ENCODE peak calls at places on chromosomes 12 and 14, in ten cellular contexts. One of them, this sample, is unnamed.

GRCh38 chr12:41777064-41777790 is 367.4 kb downstream of the GXYLT1 start:
- DNase-seq in testis: no peak
- DNase-seq in upper lobe of left lung: no peak
- DNase-seq in omental fat pad: no peak
- DNase-seq in B cell: no peak
- DNase-seq in cardiac fibroblast: no peak
- DNase-seq in fibroblast of pulmonary artery: no peak
- DNase-seq in fibroblast of villous mesenchyme: peak; percentile 4
- DNase-seq in ovary: no peak
- DNase-seq in gastrocnemius medialis: no peak
- DNase-seq in this sample: no peak

GRCh38 chr12:30622509-30622908 is 73.2 kb downstream of the IPO8 start:
- DNase-seq in fibroblast of villous mesenchyme: peak; percentile 47
- DNase-seq in testis: no peak
- DNase-seq in upper lobe of left lung: no peak
- DNase-seq in gastrocnemius medialis: no peak
- DNase-seq in fibroblast of pulmonary artery: peak; percentile 60
- DNase-seq in cardiac fibroblast: peak; percentile 80
- DNase-seq in ovary: no peak
- DNase-seq in omental fat pad: no peak
- DNase-seq in B cell: no peak
- DNase-seq in this sample: peak; percentile 16

GRCh38 chr14:106831322-106831720 is 1304.9 kb downstream of the TMEM121 start:
- DNase-seq in B cell: peak; percentile 60
- DNase-seq in upper lobe of left lung: peak; percentile 28
- DNase-seq in testis: peak; percentile 80
- DNase-seq in fibroblast of pulmonary artery: no peak
- DNase-seq in ovary: no peak
- DNase-seq in fibroblast of villous mesenchyme: no peak
- DNase-seq in cardiac fibroblast: peak; percentile 42
- DNase-seq in omental fat pad: no peak
- DNase-seq in gastrocnemius medialis: no peak
- DNase-seq in this sample: peak; percentile 66

GRCh38 chr14:32588448-32589320 is 259.6 kb downstream of the AKAP6 start:
- DNase-seq in B cell: no peak
- DNase-seq in gastrocnemius medialis: no peak
- DNase-seq in ovary: no peak
- DNase-seq in testis: no peak
- DNase-seq in fibroblast of pulmonary artery: peak; percentile 80
- DNase-seq in fibroblast of villous mesenchyme: peak; percentile 65
- DNase-seq in cardiac fibroblast: peak; percentile 83
- DNase-seq in omental fat pad: no peak
- DNase-seq in upper lobe of left lung: no peak
- DNase-seq in this sample: peak; percentile 39

GRCh38 chr14:91898256-91898843 is 31.0 kb upstream of the TC2N start:
- DNase-seq in testis: no peak
- DNase-seq in B cell: no peak
- DNase-seq in upper lobe of left lung: no peak
- DNase-seq in cardiac fibroblast: peak; percentile 42
- DNase-seq in gastrocnemius medialis: no peak
- DNase-seq in fibroblast of pulmonary artery: peak; percentile 39
- DNase-seq in omental fat pad: no peak
- DNase-seq in ovary: no peak
- DNase-seq in fibroblast of villous mesenchyme: no peak
- DNase-seq in this sample: no peak

GRCh38 chr12:38921025-38921677 is 15.8 kb upstream of the CPNE8 start:
- DNase-seq in gastrocnemius medialis: no peak
- DNase-seq in fibroblast of pulmonary artery: peak; percentile 72
- DNase-seq in fibroblast of villous mesenchyme: peak; percentile 60
- DNase-seq in ovary: no peak
- DNase-seq in omental fat pad: peak; percentile 38
- DNase-seq in upper lobe of left lung: peak; percentile 66
- DNase-seq in cardiac fibroblast: peak; percentile 87
- DNase-seq in B cell: no peak
- DNase-seq in testis: peak; percentile 85
- DNase-seq in this sample: peak; percentile 24

GRCh38 chr12:99959549-99960170 is 25.1 kb downstream of the ANKS1B start:
- DNase-seq in testis: no peak
- DNase-seq in fibroblast of pulmonary artery: peak; percentile 29
- DNase-seq in B cell: no peak
- DNase-seq in gastrocnemius medialis: no peak
- DNase-seq in upper lobe of left lung: no peak
- DNase-seq in fibroblast of villous mesenchyme: peak; percentile 68
- DNase-seq in ovary: no peak
- DNase-seq in cardiac fibroblast: peak; percentile 79
- DNase-seq in omental fat pad: no peak
- DNase-seq in this sample: no peak

GRCh38 chr12:50201987-50202521 is 34.9 kb upstream of the CERS5 start:
- DNase-seq in omental fat pad: no peak
- DNase-seq in fibroblast of pulmonary artery: peak; percentile 79
- DNase-seq in B cell: no peak
- DNase-seq in fibroblast of villous mesenchyme: peak; percentile 90
- DNase-seq in cardiac fibroblast: peak; percentile 94
- DNase-seq in ovary: no peak
- DNase-seq in testis: no peak
- DNase-seq in upper lobe of left lung: peak; percentile 28
- DNase-seq in gastrocnemius medialis: no peak
- DNase-seq in this sample: no peak

GRCh38 chr14:50319293-50319692 is 7.2 kb downstream of the DMAC2L start:
- DNase-seq in B cell: no peak
- DNase-seq in ovary: no peak
- DNase-seq in fibroblast of villous mesenchyme: peak; percentile 45
- DNase-seq in gastrocnemius medialis: no peak
- DNase-seq in fibroblast of pulmonary artery: no peak
- DNase-seq in omental fat pad: no peak
- DNase-seq in upper lobe of left lung: no peak
- DNase-seq in cardiac fibroblast: peak; percentile 70
- DNase-seq in testis: no peak
- DNase-seq in this sample: no peak

GRCh38 chr14:66649515-66649914 is 141.6 kb downstream of the GPHN start:
- DNase-seq in B cell: no peak
- DNase-seq in cardiac fibroblast: no peak
- DNase-seq in testis: no peak
- DNase-seq in upper lobe of left lung: no peak
- DNase-seq in gastrocnemius medialis: no peak
- DNase-seq in ovary: no peak
- DNase-seq in fibroblast of pulmonary artery: no peak
- DNase-seq in omental fat pad: no peak
- DNase-seq in fibroblast of villous mesenchyme: no peak
- DNase-seq in this sample: no peak

GRCh38 chr14:42224053-42224888 is 617.6 kb downstream of the LRFN5 start:
- DNase-seq in fibroblast of villous mesenchyme: peak; percentile 67
- DNase-seq in gastrocnemius medialis: peak; percentile 7
- DNase-seq in B cell: peak; percentile 51
- DNase-seq in ovary: peak; percentile 23
- DNase-seq in cardiac fibroblast: peak; percentile 77
- DNase-seq in testis: peak; percentile 85
- DNase-seq in fibroblast of pulmonary artery: peak; percentile 79
- DNase-seq in omental fat pad: peak; percentile 79
- DNase-seq in upper lobe of left lung: no peak
- DNase-seq in this sample: peak; percentile 24

GRCh38 chr14:101624579-101624978 is 63.3 kb downstream of the DIO3 start:
- DNase-seq in cardiac fibroblast: no peak
- DNase-seq in testis: peak; percentile 33
- DNase-seq in omental fat pad: no peak
- DNase-seq in fibroblast of pulmonary artery: peak; percentile 4
- DNase-seq in upper lobe of left lung: no peak
- DNase-seq in fibroblast of villous mesenchyme: no peak
- DNase-seq in ovary: no peak
- DNase-seq in B cell: no peak
- DNase-seq in gastrocnemius medialis: no peak
- DNase-seq in this sample: no peak

GRCh38 chr14:61695695-61696527 is 598 bp downstream of the HIF1A start:
- DNase-seq in ovary: peak; percentile 71
- DNase-seq in testis: peak; percentile 77
- DNase-seq in fibroblast of villous mesenchyme: peak; percentile 69
- DNase-seq in omental fat pad: peak; percentile 32
- DNase-seq in cardiac fibroblast: peak; percentile 74
- DNase-seq in gastrocnemius medialis: peak; percentile 23
- DNase-seq in B cell: no peak
- DNase-seq in fibroblast of pulmonary artery: peak; percentile 77
- DNase-seq in upper lobe of left lung: peak; percentile 72
- DNase-seq in this sample: peak; percentile 57
- TF ChIP-seq CTCF in ovary: peak; percentile 6
- TF ChIP-seq CTCF in testis: no peak
- TF ChIP-seq CTCF in fibroblast of villous mesenchyme: no peak
- TF ChIP-seq CTCF in omental fat pad: no peak
- TF ChIP-seq CTCF in cardiac fibroblast: no peak
- TF ChIP-seq CTCF in gastrocnemius medialis: no peak
- TF ChIP-seq CTCF in B cell: no peak
- TF ChIP-seq CTCF in fibroblast of pulmonary artery: no peak
- TF ChIP-seq CTCF in upper lobe of left lung: no peak
- TF ChIP-seq CTCF in this sample: no peak

GRCh38 chr12:88633312-88633711 is 53.0 kb upstream of the KITLG start:
- DNase-seq in fibroblast of pulmonary artery: no peak
- DNase-seq in ovary: no peak
- DNase-seq in upper lobe of left lung: no peak
- DNase-seq in fibroblast of villous mesenchyme: peak; percentile 7
- DNase-seq in omental fat pad: no peak
- DNase-seq in cardiac fibroblast: peak; percentile 39
- DNase-seq in gastrocnemius medialis: no peak
- DNase-seq in B cell: no peak
- DNase-seq in testis: no peak
- DNase-seq in this sample: no peak
- TF ChIP-seq CTCF in fibroblast of pulmonary artery: peak; percentile 36
- TF ChIP-seq CTCF in ovary: no peak
- TF ChIP-seq CTCF in upper lobe of left lung: no peak
- TF ChIP-seq CTCF in fibroblast of villous mesenchyme: peak; percentile 41
- TF ChIP-seq CTCF in omental fat pad: no peak
- TF ChIP-seq CTCF in cardiac fibroblast: peak; percentile 38
- TF ChIP-seq CTCF in gastrocnemius medialis: no peak
- TF ChIP-seq CTCF in B cell: no peak
- TF ChIP-seq CTCF in testis: no peak
- TF ChIP-seq CTCF in this sample: no peak

GRCh38 chr12:106790020-106790419 is 15.5 kb downstream of the RIC8B start:
- DNase-seq in fibroblast of pulmonary artery: no peak
- DNase-seq in upper lobe of left lung: no peak
- DNase-seq in testis: no peak
- DNase-seq in omental fat pad: no peak
- DNase-seq in fibroblast of villous mesenchyme: no peak
- DNase-seq in ovary: no peak
- DNase-seq in B cell: no peak
- DNase-seq in cardiac fibroblast: no peak
- DNase-seq in gastrocnemius medialis: no peak
- DNase-seq in this sample: no peak
- TF ChIP-seq CTCF in fibroblast of pulmonary artery: peak; percentile 13
- TF ChIP-seq CTCF in upper lobe of left lung: no peak
- TF ChIP-seq CTCF in testis: no peak
- TF ChIP-seq CTCF in omental fat pad: no peak
- TF ChIP-seq CTCF in fibroblast of villous mesenchyme: peak; percentile 26
- TF ChIP-seq CTCF in ovary: no peak
- TF ChIP-seq CTCF in B cell: no peak
- TF ChIP-seq CTCF in cardiac fibroblast: peak; percentile 11
- TF ChIP-seq CTCF in gastrocnemius medialis: no peak
- TF ChIP-seq CTCF in this sample: no peak

DNA sequence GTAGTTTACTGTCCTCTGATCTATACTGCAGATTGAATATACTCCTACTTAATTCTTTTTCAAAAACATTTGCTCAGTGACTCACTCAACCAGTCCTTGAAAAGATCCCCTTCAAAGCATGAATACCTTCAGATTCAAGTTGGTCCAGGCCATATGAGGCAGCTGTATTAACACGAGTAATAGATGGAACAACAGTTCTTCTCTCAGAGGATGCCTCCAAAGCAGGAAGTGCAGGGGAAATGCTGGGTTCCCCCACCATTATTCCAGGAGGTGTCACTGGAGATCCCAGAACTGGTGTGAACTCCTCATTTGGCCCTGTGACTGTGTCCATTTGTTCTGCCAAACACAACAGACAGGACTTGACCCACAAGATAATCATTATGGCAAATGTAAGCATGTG is 20.6 kb downstream of the ARMH4 start:
- DNase-seq in upper lobe of left lung: no peak
- DNase-seq in B cell: no peak
- DNase-seq in fibroblast of pulmonary artery: peak; percentile 12
- DNase-seq in gastrocnemius medialis: no peak
- DNase-seq in ovary: no peak
- DNase-seq in testis: peak; percentile 52
- DNase-seq in fibroblast of villous mesenchyme: peak; percentile 3
- DNase-seq in omental fat pad: no peak
- DNase-seq in cardiac fibroblast: peak; percentile 29
- DNase-seq in this sample: no peak
- TF ChIP-seq CTCF in upper lobe of left lung: no peak
- TF ChIP-seq CTCF in B cell: no peak
- TF ChIP-seq CTCF in fibroblast of pulmonary artery: no peak
- TF ChIP-seq CTCF in gastrocnemius medialis: no peak
- TF ChIP-seq CTCF in ovary: no peak
- TF ChIP-seq CTCF in testis: no peak
- TF ChIP-seq CTCF in fibroblast of villous mesenchyme: no peak
- TF ChIP-seq CTCF in omental fat pad: no peak
- TF ChIP-seq CTCF in cardiac fibroblast: no peak
- TF ChIP-seq CTCF in this sample: no peak

DNA sequence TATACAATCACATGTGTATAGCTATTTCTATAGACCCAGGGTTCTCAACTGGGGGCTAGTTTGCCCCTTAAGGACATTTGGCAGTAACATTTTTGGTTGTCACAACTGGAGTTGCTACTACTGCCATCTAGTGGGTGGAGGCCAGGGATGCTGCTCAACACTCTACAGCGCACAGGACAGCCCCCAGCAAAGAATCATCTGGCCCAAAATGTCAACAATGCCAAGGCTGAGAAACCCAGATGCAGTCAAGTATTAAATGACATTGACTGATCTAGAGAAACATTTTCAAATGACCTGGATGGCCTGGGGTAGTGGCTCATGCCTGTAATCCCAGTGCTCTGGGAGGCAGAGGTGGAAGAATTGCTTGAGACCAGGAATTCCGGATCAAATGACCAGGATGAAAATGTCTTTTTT is 5.8 kb downstream of the WSB2 start:
- DNase-seq in cardiac fibroblast: peak; percentile 52
- DNase-seq in upper lobe of left lung: peak; percentile 54
- DNase-seq in gastrocnemius medialis: no peak
- DNase-seq in testis: peak; percentile 62
- DNase-seq in fibroblast of villous mesenchyme: no peak
- DNase-seq in B cell: peak; percentile 72
- DNase-seq in fibroblast of pulmonary artery: peak; percentile 48
- DNase-seq in ovary: no peak
- DNase-seq in omental fat pad: no peak
- DNase-seq in this sample: peak; percentile 54
- TF ChIP-seq CTCF in cardiac fibroblast: peak; percentile 58
- TF ChIP-seq CTCF in upper lobe of left lung: peak; percentile 44
- TF ChIP-seq CTCF in gastrocnemius medialis: peak; percentile 47
- TF ChIP-seq CTCF in testis: peak; percentile 47
- TF ChIP-seq CTCF in fibroblast of villous mesenchyme: peak; percentile 55
- TF ChIP-seq CTCF in B cell: peak; percentile 74
- TF ChIP-seq CTCF in fibroblast of pulmonary artery: peak; percentile 55
- TF ChIP-seq CTCF in ovary: no peak
- TF ChIP-seq CTCF in omental fat pad: no peak
- TF ChIP-seq CTCF in this sample: peak; percentile 38